ENCODE peak calls at places on chromosomes 1 and 21, in ten cellular contexts. A, Y, V, P, F, T, B, C, H and Z are unnamed samples.

GRCh38 chr1:36273024-36273423 is 33.1 kb upstream of the SH3D21 start:
- DNase-seq in Y (no peak), P (no peak), V (no peak), A (no peak), T (no peak), C (no peak), H (no peak), F (no peak), B (no peak), Z (no peak)

GRCh38 chr21:25567472-25567871 is 39.8 kb downstream of the MRPL39 start:
- DNase-seq in F (no peak), P (no peak), A (no peak), V (no peak), H (no peak), C (no peak), Y (no peak), T (no peak), B (no peak), Z (no peak)

GRCh38 chr1:11505591-11506538 is 26.9 kb downstream of the DISP3 start:
- DNase-seq in T (no peak), B (no peak), V (no peak), C (no peak), H (no peak), F (no peak), A (no peak), Y (no peak), P (no peak), Z (peak; percentile 26)

GRCh38 chr1:31755197-31755611 is 8.9 kb downstream of the ADGRB2 start:
- DNase-seq in Y (peak; percentile 31), A (no peak), P (no peak), H (peak; percentile 48), F (peak; percentile 41), V (no peak), B (no peak), T (no peak), C (no peak), Z (no peak)

GRCh38 chr1:92961896-92962752 is 862 bp upstream of the DIPK1A start:
- DNase-seq in F (peak; percentile 33), P (peak; percentile 23), C (peak; percentile 49), T (peak; percentile 61), H (peak; percentile 36), Y (no peak), V (peak; percentile 35), A (peak; percentile 68), B (peak; percentile 47), Z (peak; percentile 69)

GRCh38 chr1:36693116-36693515 is 210.4 kb upstream of the CSF3R start:
- DNase-seq in F (no peak), Y (no peak), A (no peak), V (no peak), H (no peak), T (no peak), P (no peak), C (no peak), B (no peak), Z (no peak)

GRCh38 chr1:206472454-206472853 is 2.2 kb downstream of the IKBKE start:
- DNase-seq in P (no peak), Y (no peak), H (no peak), C (no peak), T (no peak), F (peak; percentile 73), B (no peak), V (no peak), A (no peak), Z (peak; percentile 29)

GRCh38 chr1:16253332-16253922 is 16.4 kb upstream of the CPLANE2 start:
- DNase-seq in C (no peak), P (no peak), T (no peak), V (no peak), B (no peak), A (no peak), Y (no peak), H (no peak), F (no peak), Z (no peak)

GRCh38 chr1:109226078-109226445 is 12.3 kb downstream of the SARS1 start:
- DNase-seq in B (no peak), C (no peak), A (no peak), F (no peak), H (no peak), P (no peak), V (no peak), T (no peak), Y (no peak), Z (no peak)

GRCh38 chr21:21183092-21183491 is 184.9 kb downstream of the NCAM2 start:
- DNase-seq in Y (no peak), A (no peak), F (no peak), P (no peak), C (no peak), B (no peak), H (no peak), V (no peak), T (no peak), Z (peak; percentile 9)

GRCh38 chr1:54600947-54601725 is 22.2 kb downstream of the FAM151A start:
- DNase-seq in P (no peak), V (no peak), B (no peak), H (no peak), T (no peak), F (no peak), A (no peak), Y (no peak), C (no peak), Z (no peak)

GRCh38 chr1:197171531-197171930 is 25.1 kb upstream of the ASPM start:
- DNase-seq in Y (no peak), A (no peak), T (no peak), V (no peak), H (no peak), F (no peak), C (no peak), B (no peak), P (no peak), Z (no peak)

GRCh38 chr1:18923721-18924610 is 21.6 kb upstream of the ALDH4A1 start:
- DNase-seq in Y (no peak), V (no peak), A (no peak), B (no peak), F (no peak), P (peak; percentile 58), H (peak; percentile 63), C (peak; percentile 71), T (peak; percentile 17), Z (no peak)